ENCODE peak calls at places on chromosomes 16 and 17, in seven cellular contexts. One of them, this sample, is unnamed.

GRCh38 chr17:59505610-59506276 is 59.7 kb upstream of the DHX40 start:
- DNase-seq in GM12865: no peak
- DNase-seq in PC-3: peak
- DNase-seq in mesothelial cell of epicardium: no peak
- DNase-seq in AG04450: no peak
- DNase-seq in progenitor cell of endocrine pancreas: no peak
- DNase-seq in IMR-90: peak
- DNase-seq in this sample: no peak

GRCh38 chr17:7579001-7579838 is at the start of gene CD68:
- DNase-seq in GM12865: peak
- DNase-seq in IMR-90: peak
- DNase-seq in PC-3: peak
- DNase-seq in AG04450: peak
- DNase-seq in mesothelial cell of epicardium: no peak
- DNase-seq in progenitor cell of endocrine pancreas: no peak
- DNase-seq in this sample: peak

GRCh38 chr17:61474934-61475333 is 22.7 kb downstream of the TBX4 start:
- DNase-seq in PC-3: no peak
- DNase-seq in mesothelial cell of epicardium: peak
- DNase-seq in AG04450: no peak
- DNase-seq in IMR-90: no peak
- DNase-seq in GM12865: no peak
- DNase-seq in progenitor cell of endocrine pancreas: no peak
- DNase-seq in this sample: no peak

GRCh38 chr16:3937066-3937875 is 56.8 kb upstream of the CREBBP start:
- DNase-seq in PC-3: no peak
- DNase-seq in IMR-90: no peak
- DNase-seq in AG04450: no peak
- DNase-seq in mesothelial cell of epicardium: no peak
- DNase-seq in GM12865: no peak
- DNase-seq in progenitor cell of endocrine pancreas: no peak
- DNase-seq in this sample: no peak

GRCh38 chr16:2194852-2195315 is 1.5 kb downstream of the CASKIN1 start:
- DNase-seq in IMR-90: peak
- DNase-seq in progenitor cell of endocrine pancreas: no peak
- DNase-seq in mesothelial cell of epicardium: no peak
- DNase-seq in GM12865: peak
- DNase-seq in PC-3: peak
- DNase-seq in AG04450: no peak
- DNase-seq in this sample: peak

GRCh38 chr16:12235110-12235509 is 258.6 kb downstream of the SNX29 start:
- DNase-seq in AG04450: no peak
- DNase-seq in progenitor cell of endocrine pancreas: no peak
- DNase-seq in PC-3: no peak
- DNase-seq in IMR-90: no peak
- DNase-seq in mesothelial cell of epicardium: no peak
- DNase-seq in GM12865: no peak
- DNase-seq in this sample: no peak

GRCh38 chr16:66020642-66021041 is 345.8 kb upstream of the CDH5 start:
- DNase-seq in PC-3: peak
- DNase-seq in AG04450: no peak
- DNase-seq in mesothelial cell of epicardium: no peak
- DNase-seq in IMR-90: peak
- DNase-seq in GM12865: peak
- DNase-seq in progenitor cell of endocrine pancreas: no peak
- DNase-seq in this sample: peak

GRCh38 chr17:80750263-80750662 is 205.6 kb downstream of the RPTOR start:
- DNase-seq in mesothelial cell of epicardium: no peak
- DNase-seq in AG04450: no peak
- DNase-seq in GM12865: no peak
- DNase-seq in IMR-90: no peak
- DNase-seq in progenitor cell of endocrine pancreas: no peak
- DNase-seq in PC-3: no peak
- DNase-seq in this sample: no peak

GRCh38 chr17:35537569-35538209 is at the start of gene SLFN12L:
- DNase-seq in IMR-90: no peak
- DNase-seq in mesothelial cell of epicardium: no peak
- DNase-seq in GM12865: peak
- DNase-seq in progenitor cell of endocrine pancreas: no peak
- DNase-seq in AG04450: no peak
- DNase-seq in PC-3: no peak
- DNase-seq in this sample: peak

DNA sequence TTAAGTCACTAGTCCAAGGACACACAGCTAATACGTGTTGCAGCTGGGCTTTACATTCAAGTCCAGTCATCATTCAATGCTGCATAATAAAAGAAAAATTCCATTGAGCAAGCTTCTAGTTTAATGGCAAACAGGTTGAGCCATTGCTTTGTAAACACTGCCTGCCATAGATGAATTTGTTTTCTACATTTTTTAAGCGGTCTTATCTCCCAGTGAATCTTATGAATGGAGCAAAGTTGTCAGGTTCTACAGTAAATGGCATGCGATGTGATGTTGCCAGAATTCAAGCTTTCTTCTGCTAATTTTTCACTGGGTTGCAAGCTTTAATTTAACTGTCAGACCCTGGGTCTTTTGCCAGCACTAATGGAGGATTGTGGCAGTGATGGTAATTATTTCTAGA is 274.4 kb upstream of the ERCC4 start:
- DNase-seq in AG04450: no peak
- DNase-seq in mesothelial cell of epicardium: no peak
- DNase-seq in IMR-90: no peak
- DNase-seq in GM12865: no peak
- DNase-seq in PC-3: no peak
- DNase-seq in progenitor cell of endocrine pancreas: no peak
- DNase-seq in this sample: no peak
- TF ChIP-seq CTCF in AG04450: no peak
- TF ChIP-seq CTCF in mesothelial cell of epicardium: no peak
- TF ChIP-seq CTCF in IMR-90: no peak
- TF ChIP-seq CTCF in GM12865: no peak
- TF ChIP-seq CTCF in PC-3: no peak
- TF ChIP-seq CTCF in progenitor cell of endocrine pancreas: no peak
- TF ChIP-seq CTCF in this sample: no peak

GRCh38 chr17:12947047-12947446 is 70.8 kb downstream of the ELAC2 start:
- DNase-seq in IMR-90: no peak
- DNase-seq in progenitor cell of endocrine pancreas: no peak
- DNase-seq in GM12865: no peak
- DNase-seq in AG04450: no peak
- DNase-seq in mesothelial cell of epicardium: no peak
- DNase-seq in PC-3: no peak
- DNase-seq in this sample: no peak
- TF ChIP-seq CTCF in IMR-90: no peak
- TF ChIP-seq CTCF in progenitor cell of endocrine pancreas: no peak
- TF ChIP-seq CTCF in GM12865: no peak
- TF ChIP-seq CTCF in AG04450: no peak
- TF ChIP-seq CTCF in mesothelial cell of epicardium: no peak
- TF ChIP-seq CTCF in PC-3: no peak
- TF ChIP-seq CTCF in this sample: no peak

DNA sequence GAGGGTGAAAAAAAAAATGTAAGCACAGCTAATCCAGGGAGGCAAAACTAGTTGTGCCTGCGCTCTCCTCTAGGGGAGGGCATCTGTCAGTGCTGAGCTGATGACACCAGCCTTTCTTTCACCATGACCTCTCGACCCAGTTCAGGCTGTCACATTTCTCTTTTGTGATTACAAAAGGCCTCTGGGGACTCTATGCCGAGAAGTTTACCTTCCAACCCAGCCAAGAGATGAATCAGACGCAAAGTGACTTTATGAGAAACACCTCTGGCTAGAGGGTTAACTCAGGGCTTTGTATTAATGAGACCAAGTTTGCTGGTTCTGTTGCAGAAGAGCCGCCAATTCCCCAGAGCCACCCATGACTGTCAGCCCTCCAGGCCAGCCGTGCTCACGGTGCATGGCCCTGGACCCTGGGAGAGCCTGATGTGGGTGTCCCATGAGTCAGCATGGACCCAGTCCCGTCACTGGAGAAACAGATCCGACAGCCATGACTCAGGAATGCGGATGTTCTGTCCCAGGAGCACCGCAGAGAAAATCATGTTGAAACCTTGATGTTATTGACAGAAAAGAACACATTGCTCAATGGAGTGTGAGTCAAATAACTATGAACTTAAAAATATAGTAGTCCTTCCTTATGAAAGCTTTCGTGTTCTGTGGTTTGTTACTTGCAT is 437.2 kb downstream of the HS3ST3B1 start:
- DNase-seq in GM12865: no peak
- DNase-seq in IMR-90: peak
- DNase-seq in mesothelial cell of epicardium: no peak
- DNase-seq in AG04450: peak
- DNase-seq in progenitor cell of endocrine pancreas: no peak
- DNase-seq in PC-3: peak
- DNase-seq in this sample: peak
- TF ChIP-seq CTCF in GM12865: no peak
- TF ChIP-seq CTCF in IMR-90: peak
- TF ChIP-seq CTCF in mesothelial cell of epicardium: no peak
- TF ChIP-seq CTCF in AG04450: peak
- TF ChIP-seq CTCF in progenitor cell of endocrine pancreas: peak
- TF ChIP-seq CTCF in PC-3: peak
- TF ChIP-seq CTCF in this sample: peak

GRCh38 chr17:79478841-79479240 is 132.0 kb downstream of the RBFOX3 start:
- DNase-seq in progenitor cell of endocrine pancreas: no peak
- DNase-seq in AG04450: no peak
- DNase-seq in PC-3: no peak
- DNase-seq in mesothelial cell of epicardium: no peak
- DNase-seq in GM12865: no peak
- DNase-seq in IMR-90: no peak
- DNase-seq in this sample: no peak
- TF ChIP-seq CTCF in progenitor cell of endocrine pancreas: no peak
- TF ChIP-seq CTCF in AG04450: no peak
- TF ChIP-seq CTCF in PC-3: no peak
- TF ChIP-seq CTCF in mesothelial cell of epicardium: no peak
- TF ChIP-seq CTCF in GM12865: no peak
- TF ChIP-seq CTCF in IMR-90: no peak
- TF ChIP-seq CTCF in this sample: no peak

DNA sequence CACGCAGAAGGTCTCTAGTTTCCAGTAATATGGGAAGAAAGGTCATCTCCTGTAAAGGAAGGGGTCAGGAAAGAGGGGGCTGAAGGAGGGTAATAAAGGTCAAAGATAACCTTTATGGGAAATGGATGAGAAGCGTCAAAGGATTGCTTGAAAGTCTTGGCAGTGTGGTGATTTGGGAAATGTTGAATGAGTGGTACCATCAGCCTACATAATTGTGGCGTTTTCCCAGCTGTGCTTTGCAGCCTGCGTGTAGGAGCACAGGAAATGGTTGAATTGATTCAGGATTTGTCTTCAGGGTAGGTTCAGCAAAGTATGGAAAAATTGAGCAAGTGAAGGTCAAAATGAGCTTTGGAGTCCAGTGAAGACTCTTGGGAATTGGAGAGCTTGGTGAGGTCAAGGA is 115.8 kb upstream of the NOL11 start:
- DNase-seq in GM12865: no peak
- DNase-seq in mesothelial cell of epicardium: no peak
- DNase-seq in AG04450: no peak
- DNase-seq in PC-3: no peak
- DNase-seq in progenitor cell of endocrine pancreas: no peak
- DNase-seq in IMR-90: no peak
- DNase-seq in this sample: peak
- TF ChIP-seq CTCF in GM12865: no peak
- TF ChIP-seq CTCF in mesothelial cell of epicardium: no peak
- TF ChIP-seq CTCF in AG04450: no peak
- TF ChIP-seq CTCF in PC-3: no peak
- TF ChIP-seq CTCF in progenitor cell of endocrine pancreas: no peak
- TF ChIP-seq CTCF in IMR-90: no peak
- TF ChIP-seq CTCF in this sample: no peak

GRCh38 chr16:48029768-48030167 is 126.0 kb downstream of the ABCC12 start:
- DNase-seq in mesothelial cell of epicardium: no peak
- DNase-seq in AG04450: no peak
- DNase-seq in PC-3: no peak
- DNase-seq in GM12865: no peak
- DNase-seq in IMR-90: no peak
- DNase-seq in progenitor cell of endocrine pancreas: no peak
- DNase-seq in this sample: no peak
- TF ChIP-seq CTCF in mesothelial cell of epicardium: no peak
- TF ChIP-seq CTCF in AG04450: peak
- TF ChIP-seq CTCF in PC-3: peak
- TF ChIP-seq CTCF in GM12865: no peak
- TF ChIP-seq CTCF in IMR-90: peak
- TF ChIP-seq CTCF in progenitor cell of endocrine pancreas: no peak
- TF ChIP-seq CTCF in this sample: no peak

DNA sequence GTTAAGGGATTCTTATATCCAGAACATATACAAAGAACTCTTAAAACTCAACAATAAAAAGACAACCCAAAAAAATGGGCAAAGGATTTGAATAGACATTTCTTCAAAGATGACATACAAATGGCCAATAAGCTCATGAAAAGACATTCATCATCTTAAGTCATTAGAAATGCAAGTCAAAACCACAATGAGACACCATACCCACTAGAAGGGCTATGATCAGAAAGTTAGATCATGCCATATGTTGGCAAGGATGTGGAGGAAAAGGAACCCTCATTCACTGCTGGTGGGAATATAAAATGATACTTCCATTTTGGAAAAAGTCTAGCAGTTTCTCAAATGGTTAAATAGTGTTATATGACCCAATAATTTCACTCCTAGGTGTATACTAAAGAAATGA is 9.4 kb downstream of the PLD6 start:
- DNase-seq in progenitor cell of endocrine pancreas: no peak
- DNase-seq in IMR-90: no peak
- DNase-seq in mesothelial cell of epicardium: no peak
- DNase-seq in AG04450: no peak
- DNase-seq in PC-3: peak
- DNase-seq in GM12865: no peak
- DNase-seq in this sample: no peak
- TF ChIP-seq CTCF in progenitor cell of endocrine pancreas: no peak
- TF ChIP-seq CTCF in IMR-90: no peak
- TF ChIP-seq CTCF in mesothelial cell of epicardium: no peak
- TF ChIP-seq CTCF in AG04450: no peak
- TF ChIP-seq CTCF in PC-3: no peak
- TF ChIP-seq CTCF in GM12865: no peak
- TF ChIP-seq CTCF in this sample: no peak

GRCh38 chr17:76707985-76708807 is 2.6 kb downstream of the MXRA7 start:
- DNase-seq in mesothelial cell of epicardium: no peak
- DNase-seq in GM12865: no peak
- DNase-seq in IMR-90: no peak
- DNase-seq in PC-3: no peak
- DNase-seq in progenitor cell of endocrine pancreas: peak
- DNase-seq in AG04450: no peak
- DNase-seq in this sample: peak
- TF ChIP-seq CTCF in mesothelial cell of epicardium: no peak
- TF ChIP-seq CTCF in GM12865: peak
- TF ChIP-seq CTCF in IMR-90: peak
- TF ChIP-seq CTCF in PC-3: no peak
- TF ChIP-seq CTCF in progenitor cell of endocrine pancreas: peak
- TF ChIP-seq CTCF in AG04450: no peak
- TF ChIP-seq CTCF in this sample: peak

DNA sequence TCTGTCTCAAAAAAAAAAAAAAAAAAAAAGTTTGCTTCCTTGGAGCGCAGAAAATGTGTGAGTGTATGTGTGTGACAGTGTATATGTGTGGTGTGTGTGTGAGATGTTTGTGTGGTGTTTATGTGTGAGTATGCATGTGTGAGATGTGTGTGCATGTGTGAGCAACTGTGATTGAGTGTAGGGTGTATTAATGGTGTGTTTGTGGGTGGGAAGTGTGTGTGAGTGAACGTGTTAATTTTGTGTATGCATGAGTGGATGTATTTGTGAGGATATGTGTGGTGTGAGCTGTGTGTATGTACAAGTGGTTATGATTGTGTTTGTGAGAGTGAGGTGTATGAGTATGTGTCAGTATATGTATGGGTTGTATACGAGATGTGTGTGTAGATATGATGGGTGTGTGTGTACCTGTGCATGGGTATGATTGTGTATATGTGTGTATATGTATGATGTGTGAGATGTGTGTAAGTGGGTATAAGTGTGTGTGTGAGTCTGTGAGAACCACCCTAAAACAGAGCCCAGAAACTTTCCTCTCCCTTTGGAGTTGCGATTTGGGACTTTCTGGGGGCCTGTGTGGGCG is 22.5 kb upstream of the ETV4 start:
- DNase-seq in IMR-90: no peak
- DNase-seq in GM12865: no peak
- DNase-seq in progenitor cell of endocrine pancreas: no peak
- DNase-seq in AG04450: no peak
- DNase-seq in PC-3: no peak
- DNase-seq in mesothelial cell of epicardium: no peak
- DNase-seq in this sample: no peak
- TF ChIP-seq CTCF in IMR-90: no peak
- TF ChIP-seq CTCF in GM12865: no peak
- TF ChIP-seq CTCF in progenitor cell of endocrine pancreas: no peak
- TF ChIP-seq CTCF in AG04450: no peak
- TF ChIP-seq CTCF in PC-3: no peak
- TF ChIP-seq CTCF in mesothelial cell of epicardium: no peak
- TF ChIP-seq CTCF in this sample: no peak